ENCODE peak calls at places on chromosomes 3 and 15, in four cellular contexts. Z is activated CD4-positive, CD25-positive, alpha-beta regulatory T cell treated with anti-CD3 and anti-CD28 coated beads, Interleukin-2, amount 50 U/mL, for 16 hours; V is NCI-H446; D is lower leg skin. B is an unnamed sample.

GRCh38 chr3:101195951-101196713 is 124.2 kb downstream of the IMPG2 start:
- DNase-seq in D (no peak), Z (no peak), V (peak), B (no peak)

GRCh38 chr15:37425541-37425940 is 325.2 kb upstream of the MEIS2 start:
- DNase-seq in V (no peak), D (no peak), Z (no peak), B (no peak)

GRCh38 chr3:15246186-15246585 is 40.1 kb downstream of the CAPN7 start:
- DNase-seq in V (no peak), Z (no peak), D (no peak), B (no peak)

GRCh38 chr3:103388214-103388613 is 953.4 kb downstream of the ZPLD1 start:
- DNase-seq in D (no peak), Z (no peak), V (no peak), B (no peak)

GRCh38 chr3:50609071-50609742 is 2.4 kb downstream of the CISH start:
- DNase-seq in V (no peak), D (no peak), Z (no peak), B (no peak)

GRCh38 chr15:45402955-45403892 is 24.9 kb upstream of the GATM start:
- DNase-seq in Z (peak), V (no peak), D (no peak), B (peak)

GRCh38 chr3:50388720-50389352 is 29.5 kb upstream of the TMEM115 start:
- DNase-seq in D (no peak), V (no peak), Z (no peak), B (no peak)

GRCh38 chr3:25094932-25095690 is 333.0 kb upstream of the RARB start:
- DNase-seq in Z (no peak), V (no peak), D (no peak), B (no peak)

GRCh38 chr15:63940956-63941620 is 105.2 kb downstream of the DAPK2 start:
- DNase-seq in V (peak), D (no peak), Z (no peak), B (no peak)

GRCh38 chr3:65130782-65131181 is 443.0 kb upstream of the ADAMTS9 start:
- DNase-seq in D (no peak), V (no peak), Z (no peak), B (no peak)

GRCh38 chr3:193617628-193618027 is 24.6 kb downstream of the OPA1 start:
- DNase-seq in Z (no peak), V (no peak), D (no peak), B (no peak)

GRCh38 chr3:98180311-98180710 is 13.8 kb downstream of the OR5H15 start:
- DNase-seq in D (no peak), V (no peak), Z (no peak), B (no peak)

GRCh38 chr3:119790369-119790768 is 8.5 kb downstream of the NR1I2 start:
- DNase-seq in D (no peak), Z (no peak), V (no peak), B (no peak)

GRCh38 chr3:149701206-149701976 is 43.6 kb upstream of the WWTR1 start:
- DNase-seq in V (no peak), Z (no peak), D (peak), B (no peak)

GRCh38 chr3:36606871-36607765 is 157.2 kb downstream of the DCLK3 start:
- DNase-seq in Z (no peak), V (no peak), D (no peak), B (no peak)

GRCh38 chr3:66469220-66469640 is 31.6 kb downstream of the LRIG1 start:
- DNase-seq in Z (no peak), V (no peak), D (no peak), B (no peak)

GRCh38 chr3:166829896-166830295 is 550.2 kb downstream of the ZBBX start:
- DNase-seq in V (no peak), Z (no peak), D (no peak), B (no peak)

GRCh38 chr3:13176445-13176844 is 103.2 kb upstream of the IQSEC1 start:
- DNase-seq in D (no peak), V (no peak), Z (no peak), B (no peak)

GRCh38 chr15:52256930-52257733 is 38.5 kb downstream of the MYO5C start:
- DNase-seq in D (no peak), V (no peak), Z (no peak), B (no peak)

GRCh38 chr15:55587321-55588069 is 650 bp downstream of the PYGO1 start:
- DNase-seq in V (peak), Z (no peak), D (no peak), B (peak)

GRCh38 chr3:147361671-147362420 is 44.5 kb downstream of the ZIC4 start:
- DNase-seq in D (no peak), V (peak), Z (no peak), B (no peak)

GRCh38 chr3:57065588-57065987 is 5.1 kb downstream of the SPATA12 start:
- DNase-seq in D (no peak), V (no peak), Z (no peak), B (no peak)

GRCh38 chr3:117761992-117762944 is 1052.7 kb downstream of the TUSC7 start:
- DNase-seq in Z (no peak), V (peak), D (no peak), B (no peak)

GRCh38 chr15:41494190-41494921 is 682 bp downstream of the ITPKA start:
- DNase-seq in D (no peak), Z (no peak), V (no peak), B (no peak)

GRCh38 chr3:54427501-54427900 is 305.1 kb downstream of the CACNA2D3 start:
- DNase-seq in V (no peak), D (no peak), Z (no peak), B (no peak)

GRCh38 chr15:89121414-89121813 is 33.2 kb downstream of the ABHD2 start:
- DNase-seq in D (no peak), Z (no peak), V (no peak), B (no peak)

GRCh38 chr3:141015486-141015885 is 35.7 kb upstream of the SPSB4 start:
- DNase-seq in Z (no peak), D (no peak), V (no peak), B (no peak)

GRCh38 chr3:98290916-98291315 is 8.6 kb downstream of the OR5H2 start:
- DNase-seq in Z (no peak), V (no peak), D (no peak), B (no peak)

GRCh38 chr3:182843478-182843877 is 50.2 kb downstream of the ATP11B start:
- DNase-seq in D (no peak), Z (no peak), V (no peak), B (no peak)

GRCh38 chr3:71087109-71088018 is 496.2 kb downstream of the FOXP1 start:
- DNase-seq in V (no peak), Z (no peak), D (no peak), B (peak)

GRCh38 chr3:45017826-45018225 is 8.3 kb upstream of the CLEC3B start:
- DNase-seq in Z (no peak), V (no peak), D (no peak), B (no peak)

GRCh38 chr3:71393093-71393492 is 190.4 kb downstream of the FOXP1 start:
- DNase-seq in V (no peak), Z (no peak), D (no peak), B (no peak)

GRCh38 chr3:46092704-46093085 is 65.4 kb upstream of the XCR1 start:
- DNase-seq in V (no peak), Z (no peak), D (no peak), B (no peak)

GRCh38 chr15:39556461-39556860 is 24.4 kb upstream of the THBS1 start:
- DNase-seq in Z (no peak), D (no peak), V (peak), B (no peak)

GRCh38 chr3:133592843-133593242 is 19.4 kb downstream of the CDV3 start:
- DNase-seq in V (no peak), D (no peak), Z (no peak), B (no peak)

GRCh38 chr3:157533298-157533870 is 30.2 kb upstream of the VEPH1 start:
- DNase-seq in V (no peak), Z (no peak), D (no peak), B (peak)